ENCODE peak calls at places on chromosomes 6 and 20, in seven cellular contexts. B is Peyer's patch, Q is left ventricle myocardium inferior, W is astrocyte, T is MM.1S, V is mesendoderm, G is IMR-90. U is an unnamed sample.

GRCh38 chr6:52537001-52537753 is 39.7 kb downstream of the TRAM2 start:
- DNase-seq in V (no peak), T (peak; percentile 85), Q (no peak), B (no peak), W (no peak), G (peak; percentile 57), U (no peak)

GRCh38 chr6:53484409-53485280 is 60.3 kb downstream of the GCLC start:
- DNase-seq in Q (no peak), T (peak; percentile 76), B (peak; percentile 92), W (peak; percentile 38), V (peak; percentile 62), G (peak; percentile 75), U (peak; percentile 68)

GRCh38 chr20:1752045-1752444 is 94.5 kb upstream of the SIRPG start:
- DNase-seq in Q (no peak), V (no peak), G (no peak), B (no peak), T (no peak), W (no peak), U (no peak)

GRCh38 chr6:144555078-144555477 is 269.9 kb downstream of the UTRN start:
- DNase-seq in T (no peak), B (no peak), G (no peak), Q (no peak), V (no peak), W (no peak), U (no peak)

GRCh38 chr6:134310817-134311216 is 7.1 kb downstream of the SGK1 start:
- DNase-seq in G (no peak), T (no peak), Q (no peak), V (no peak), W (no peak), B (no peak), U (no peak)

GRCh38 chr6:38646166-38646565 is 6.4 kb upstream of the BTBD9 start:
- DNase-seq in V (peak; percentile 46), Q (no peak), T (no peak), B (no peak), G (peak; percentile 16), W (peak; percentile 20), U (no peak)

GRCh38 chr6:56840467-56841371 is 114.2 kb upstream of the BEND6 start:
- DNase-seq in T (no peak), B (no peak), G (peak; percentile 83), Q (no peak), V (peak; percentile 44), W (peak; percentile 86), U (no peak)

GRCh38 chr6:40894962-40895799 is 143.8 kb downstream of the UNC5CL start:
- DNase-seq in G (peak; percentile 54), B (peak; percentile 54), Q (peak; percentile 40), W (peak; percentile 25), T (no peak), V (peak; percentile 88), U (no peak)

GRCh38 chr6:73030257-73030656 is 195.0 kb downstream of the KHDC1L start:
- DNase-seq in G (no peak), V (no peak), B (no peak), W (no peak), T (peak; percentile 42), Q (no peak), U (no peak)

GRCh38 chr20:19205999-19206398 is 6.4 kb upstream of the SLC24A3 start:
- DNase-seq in B (peak; percentile 90), V (peak; percentile 70), Q (peak; percentile 72), W (peak; percentile 1), T (peak; percentile 66), G (peak; percentile 10), U (peak; percentile 20)

GRCh38 chr6:4210619-4211419 is 75.4 kb upstream of the ECI2 start:
- DNase-seq in Q (peak; percentile 48), W (peak; percentile 26), V (peak; percentile 78), B (peak; percentile 78), T (peak; percentile 47), G (peak; percentile 68), U (peak; percentile 25)

GRCh38 chr20:1820137-1821074 is 74.8 kb upstream of the SIRPA start:
- DNase-seq in T (peak; percentile 58), W (peak; percentile 81), V (no peak), Q (no peak), G (peak; percentile 80), B (peak; percentile 63), U (no peak)

GRCh38 chr6:149473080-149474052 is 11.4 kb downstream of the ZC3H12D start:
- DNase-seq in B (peak; percentile 86), W (no peak), T (no peak), Q (no peak), V (no peak), G (no peak), U (peak; percentile 58)

DNA sequence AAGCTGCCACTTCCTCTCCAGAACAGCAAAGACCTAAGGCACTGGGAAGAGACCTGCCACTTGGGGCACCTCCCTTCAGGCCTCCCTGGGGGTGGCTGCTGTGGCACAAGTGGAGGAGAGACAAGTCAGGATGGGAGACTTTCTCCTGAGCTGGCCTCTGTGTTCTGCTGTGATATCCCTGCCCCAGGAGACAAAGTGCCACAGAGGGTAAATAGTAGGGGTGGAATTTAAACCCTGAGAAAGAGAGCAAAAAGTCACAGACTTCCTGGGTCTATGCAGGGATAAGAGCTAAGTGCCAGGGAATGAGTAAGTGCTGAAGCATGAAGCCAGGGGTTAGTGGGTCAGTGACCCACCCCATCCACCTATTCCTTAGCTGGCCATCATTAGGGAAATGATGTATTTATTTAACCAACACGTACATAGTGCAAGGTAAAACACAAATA is 84.2 kb downstream of the MRPL14 start:
- DNase-seq in G (peak; percentile 49), W (no peak), V (peak; percentile 66), Q (no peak), T (no peak), B (no peak), U (no peak)
- H3K4me3 ChIP-seq in G (no peak overlapping the region), W (no peak overlapping the region), V (no peak overlapping the region), Q (no peak overlapping the region), T (no peak overlapping the region), B (no peak overlapping the region), U (no peak overlapping the region)

GRCh38 chr6:5936611-5937010 is 70.1 kb downstream of the NRN1 start:
- DNase-seq in Q (no peak), G (no peak), T (no peak), V (no peak), W (peak; percentile 73), B (no peak), U (no peak)

GRCh38 chr6:5938934-5939333 is 67.8 kb downstream of the NRN1 start:
- DNase-seq in Q (no peak), G (no peak), T (no peak), V (no peak), W (no peak), B (no peak), U (no peak)

GRCh38 chr6:5936140-5936539 is 70.6 kb downstream of the NRN1 start:
- DNase-seq in T (no peak), Q (no peak), W (peak; percentile 70), V (no peak), G (no peak), B (no peak), U (no peak)

GRCh38 chr6:5937516-5937915 is 69.2 kb downstream of the NRN1 start:
- DNase-seq in V (no peak), G (no peak), Q (no peak), T (no peak), B (no peak), W (no peak), U (no peak)

DNA sequence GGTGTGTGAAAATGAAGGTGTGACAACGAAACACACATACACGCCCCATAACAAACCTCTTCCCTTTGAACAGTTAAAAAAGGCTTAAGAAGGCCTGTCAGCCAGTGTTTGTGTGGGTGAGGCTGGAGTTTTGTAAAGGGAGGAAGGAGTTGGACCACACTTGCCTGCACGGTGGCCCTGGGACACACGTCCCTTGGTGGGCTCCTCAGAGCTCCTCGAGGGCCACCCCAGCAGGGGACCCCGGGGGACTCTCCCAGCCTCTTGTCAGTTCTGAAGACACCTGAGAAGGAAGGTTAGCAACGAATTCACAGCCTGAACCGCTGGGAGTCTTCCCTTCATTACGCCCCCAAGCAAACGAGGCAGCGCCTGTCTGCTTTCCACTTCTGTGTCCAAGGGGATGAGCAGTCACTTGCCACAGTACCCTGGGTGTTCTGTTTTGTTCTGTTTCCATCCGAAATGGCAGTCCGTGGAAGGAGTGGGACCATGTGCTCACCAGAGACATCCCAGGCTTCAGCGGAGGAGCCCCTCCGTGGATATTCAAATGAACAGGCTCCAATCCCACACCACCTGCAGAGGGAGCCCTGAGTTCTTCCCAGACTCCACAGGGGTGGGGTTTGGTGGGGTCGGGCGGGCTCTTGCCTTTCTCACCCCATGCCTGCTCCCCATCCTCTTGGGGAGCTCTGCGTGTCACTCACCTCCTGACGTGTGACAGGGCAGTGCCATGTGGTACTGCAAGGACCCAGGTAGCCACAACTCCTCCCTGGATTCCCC is 68.6 kb downstream of the NRN1 start:
- DNase-seq in W (no peak), T (no peak), B (no peak), Q (no peak), G (no peak), V (no peak), U (no peak)
- H3K27ac ChIP-seq in W (no peak overlapping the region), T (no peak overlapping the region), B (no peak overlapping the region), Q (no peak overlapping the region), G (no peak overlapping the region), V (no peak overlapping the region), U (no peak overlapping the region)

GRCh38 chr6:111107589-111107988 is 20.3 kb downstream of the SLC16A10 start:
- DNase-seq in W (no peak), V (no peak), T (no peak), G (no peak), B (no peak), Q (no peak), U (no peak)
- H3K4me1 ChIP-seq in W (peaks cover 3% of the 10 kb centered on the region), V (no peaks in the 10 kb centered on the region), T (no peaks in the 10 kb centered on the region), G (no peaks in the 10 kb centered on the region), B (no peaks in the 10 kb centered on the region), Q (peaks cover 17% of the 10 kb centered on the region), U (no peaks in the 10 kb centered on the region)

GRCh38 chr20:62666736-62667529 is 24.6 kb downstream of the SLCO4A1 start:
- DNase-seq in G (peak; percentile 20), Q (peak; percentile 50), W (peak; percentile 12), B (peak; percentile 91), T (no peak), V (no peak), U (no peak)
- H3K4me3 ChIP-seq in G (no peak overlapping the region), Q (no peak overlapping the region), W (no peak overlapping the region), B (peak overlapping the region; percentile 21), T (no peak overlapping the region), V (no peak overlapping the region), U (no peak overlapping the region)

DNA sequence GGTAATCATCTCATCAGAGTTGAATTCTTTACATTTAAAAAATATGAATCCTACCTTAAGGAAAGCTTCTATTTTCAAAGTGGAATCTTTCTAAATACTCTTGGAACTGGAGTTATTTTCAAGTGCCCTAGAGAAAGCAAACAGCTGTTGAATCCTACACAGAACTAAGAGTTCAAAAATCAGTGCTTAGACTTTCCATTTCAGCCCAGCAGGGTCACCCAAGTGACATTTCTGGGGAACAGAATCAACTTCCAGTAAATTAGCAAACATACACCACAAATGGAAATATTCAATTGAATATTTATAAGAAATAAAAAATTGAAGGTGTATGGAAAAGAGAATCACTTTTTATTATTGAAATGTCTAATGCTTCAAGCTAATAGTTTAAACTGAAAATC is 427.7 kb upstream of the NOX3 start:
- DNase-seq in T (no peak), V (no peak), G (no peak), B (no peak), W (no peak), Q (no peak), U (no peak)
- H3K27ac ChIP-seq in T (no peak overlapping the region), V (no peak overlapping the region), G (peak overlapping the region; percentile 83), B (no peak overlapping the region), W (no peak overlapping the region), Q (peak overlapping the region; percentile 24), U (no peak overlapping the region)

GRCh38 chr6:44234101-44235090 is 11.0 kb downstream of the SLC29A1 start:
- DNase-seq in G (peak; percentile 73), B (peak; percentile 74), Q (peak; percentile 90), T (no peak), V (peak; percentile 95), W (peak; percentile 78), U (no peak)
- H3K4me1 ChIP-seq in G (peaks cover 16% of the 10 kb centered on the region), B (no peaks in the 10 kb centered on the region), Q (peaks cover 90% of the 10 kb centered on the region), T (peaks cover 5% of the 10 kb centered on the region), V (peaks cover 5% of the 10 kb centered on the region), W (peaks cover 35% of the 10 kb centered on the region), U (peaks cover 12% of the 10 kb centered on the region)

GRCh38 chr20:51492167-51493092 is 50.1 kb downstream of the NFATC2 start:
- DNase-seq in W (peak; percentile 73), G (no peak), T (no peak), B (no peak), Q (peak; percentile 76), V (peak; percentile 29), U (no peak)
- H3K4me3 ChIP-seq in W (peak overlapping the region; percentile 10), G (no peak overlapping the region), T (no peak overlapping the region), B (peak overlapping the region; percentile 5), Q (peak overlapping the region; percentile 64), V (no peak overlapping the region), U (no peak overlapping the region)